ENCODE peak calls at places on chromosome 13, in seven cellular contexts. Z is left lung, E is astrocyte, G is AG04449, I is H1, K is AG04450, Q is astrocyte of the cerebellum. F is an unnamed sample.

GRCh38 chr13:46377554-46377953 is 9.5 kb downstream of the RUBCNL start:
- DNase-seq in Z (no peak), E (no peak), G (no peak), I (no peak), K (no peak), Q (no peak), F (no peak)

GRCh38 chr13:85186646-85187045 is 612.6 kb downstream of the SLITRK6 start:
- DNase-seq in Z (no peak), E (no peak), G (no peak), I (no peak), K (no peak), Q (no peak), F (no peak)

GRCh38 chr13:112641456-112641855 is 48.4 kb upstream of the ATP11A start:
- DNase-seq in Z (no peak), E (no peak), G (no peak), I (no peak), K (no peak), Q (no peak), F (no peak)

GRCh38 chr13:45928843-45929242 is 77.3 kb upstream of the SIAH3 start:
- DNase-seq in Z (no peak), E (peak; percentile 15), G (no peak), I (no peak), K (no peak), Q (peak; percentile 9), F (no peak)

GRCh38 chr13:73883162-73883561 is 251.0 kb downstream of the KLF12 start:
- DNase-seq in Z (no peak), E (no peak), G (no peak), I (no peak), K (no peak), Q (no peak), F (no peak)

GRCh38 chr13:112062619-112063308 is 4.2 kb upstream of the SOX1 start:
- DNase-seq in Z (no peak), E (no peak), G (no peak), I (peak; percentile 79), K (no peak), Q (no peak), F (no peak)

GRCh38 chr13:113001251-113002140 is 32.5 kb downstream of the MCF2L start:
- DNase-seq in Z (no peak), E (peak; percentile 4), G (no peak), I (no peak), K (no peak), Q (no peak), F (no peak)

GRCh38 chr13:93244141-93244917 is 17.7 kb downstream of the GPC6 start:
- DNase-seq in Z (no peak), E (peak; percentile 75), G (no peak), I (no peak), K (no peak), Q (no peak), F (no peak)

GRCh38 chr13:111893071-111893606 is 173.8 kb upstream of the SOX1 start:
- DNase-seq in Z (no peak), E (no peak), G (no peak), I (peak; percentile 73), K (no peak), Q (no peak), F (no peak)

GRCh38 chr13:114035583-114036501 is 62.0 kb upstream of the C13orf46 start:
- DNase-seq in Z (no peak), E (peak; percentile 46), G (no peak), I (no peak), K (no peak), Q (no peak), F (no peak)

GRCh38 chr13:114037674-114038073 is 63.8 kb upstream of the C13orf46 start:
- DNase-seq in Z (peak; percentile 67), E (no peak), G (no peak), I (no peak), K (no peak), Q (no peak), F (no peak)

GRCh38 chr13:114039471-114040141 is 65.7 kb upstream of the C13orf46 start:
- DNase-seq in Z (no peak), E (no peak), G (no peak), I (no peak), K (no peak), Q (no peak), F (no peak)

GRCh38 chr13:114038900-114039299 is 65.0 kb upstream of the C13orf46 start:
- DNase-seq in Z (no peak), E (no peak), G (no peak), I (no peak), K (no peak), Q (no peak), F (no peak)

DNA sequence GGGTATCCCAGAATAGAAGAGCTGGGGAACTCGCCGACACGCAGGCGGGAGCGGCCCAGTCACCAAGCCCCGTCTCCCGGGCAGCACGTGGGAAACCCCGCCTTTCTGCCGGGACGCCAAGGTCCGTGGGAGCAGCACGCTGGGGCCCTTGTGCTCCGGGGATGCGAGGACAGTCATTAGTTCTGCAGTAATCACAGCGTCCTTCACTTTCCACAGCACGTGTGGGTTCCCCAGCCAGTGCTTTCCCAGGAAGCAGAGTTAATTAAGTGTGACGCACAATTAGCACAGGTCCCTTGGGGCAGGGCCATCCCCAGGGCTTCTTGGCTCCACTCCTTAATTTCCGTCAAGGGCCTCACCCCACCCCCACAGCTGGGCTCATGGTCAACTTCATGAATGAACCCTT is 64.3 kb upstream of the C13orf46 start:
- DNase-seq in Z (peak; percentile 72), E (no peak), G (no peak), I (no peak), K (no peak), Q (no peak), F (no peak)
- H3K4me3 ChIP-seq in Z (no peak overlapping the region), E (no peak overlapping the region), G (no peak overlapping the region), I (no peak overlapping the region), K (no peak overlapping the region), Q (no peak overlapping the region), F (no peak overlapping the region)

GRCh38 chr13:104534847-104535246 is 1468.6 kb upstream of the SLC10A2 start:
- DNase-seq in Z (no peak), E (no peak), G (no peak), I (no peak), K (no peak), Q (no peak), F (no peak)
- TF ChIP-seq CTCF in Z (no peak), E (no peak), G (no peak), I (peak; percentile 43), K (peak; percentile 19), Q (no peak), F (no peak)

GRCh38 chr13:48216204-48216711 is 16.7 kb upstream of the ITM2B start:
- DNase-seq in Z (no peak), E (no peak), G (no peak), I (no peak), K (no peak), Q (no peak), F (no peak)

GRCh38 chr13:48220592-48221300 is 12.3 kb upstream of the ITM2B start:
- DNase-seq in Z (no peak), E (no peak), G (no peak), I (no peak), K (no peak), Q (no peak), F (no peak)

GRCh38 chr13:48223016-48223385 is 10.0 kb upstream of the ITM2B start:
- DNase-seq in Z (no peak), E (no peak), G (no peak), I (no peak), K (no peak), Q (no peak), F (no peak)

GRCh38 chr13:48222358-48223015 is 10.5 kb upstream of the ITM2B start:
- DNase-seq in Z (peak; percentile 81), E (no peak), G (no peak), I (no peak), K (no peak), Q (no peak), F (no peak)

DNA sequence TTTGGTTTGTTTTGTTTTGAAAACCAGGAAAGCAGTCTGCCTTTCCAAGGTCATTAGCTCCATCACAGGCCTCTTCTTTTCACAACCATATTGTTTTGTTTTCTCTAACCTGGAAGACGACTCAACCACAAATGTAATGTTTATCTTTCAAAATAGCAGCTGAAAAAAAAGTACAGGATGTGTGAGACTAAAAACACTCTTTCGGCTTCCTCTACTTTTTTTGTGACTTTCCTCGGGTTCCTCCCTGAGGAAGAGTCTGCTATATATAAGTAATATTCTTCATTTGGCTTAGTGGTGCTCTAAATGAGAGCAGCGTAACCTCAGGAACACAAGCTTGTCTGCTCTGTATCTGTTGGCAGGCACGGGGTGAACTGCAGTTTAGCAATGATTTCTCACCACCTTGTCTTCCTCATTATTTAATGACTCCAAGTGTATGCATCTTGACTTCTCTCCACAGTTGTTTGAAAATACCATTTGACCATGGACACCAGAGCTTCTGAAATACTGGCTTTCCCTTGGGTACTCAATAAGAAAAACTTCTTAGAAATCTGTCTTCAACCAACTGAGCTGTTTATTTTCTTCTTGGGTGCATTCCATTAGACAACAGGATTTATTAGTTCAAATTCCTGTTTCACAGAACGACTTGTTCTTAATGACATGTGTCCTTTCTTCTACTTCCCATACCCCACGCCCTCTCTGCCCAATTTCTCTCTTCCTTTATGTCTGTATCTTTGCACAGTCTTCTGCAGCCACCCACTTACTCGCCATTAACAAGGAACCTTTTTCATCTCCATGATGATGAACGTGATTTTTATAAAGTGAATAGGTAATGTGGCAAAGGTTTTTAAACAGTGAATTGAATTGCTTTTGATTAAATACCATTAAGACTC is 11.5 kb upstream of the ITM2B start:
- DNase-seq in Z (no peak), E (no peak), G (no peak), I (no peak), K (no peak), Q (no peak), F (no peak)
- H3K4me3 ChIP-seq in Z (no peak overlapping the region), E (no peak overlapping the region), G (no peak overlapping the region), I (no peak overlapping the region), K (no peak overlapping the region), Q (no peak overlapping the region), F (no peak overlapping the region)

DNA sequence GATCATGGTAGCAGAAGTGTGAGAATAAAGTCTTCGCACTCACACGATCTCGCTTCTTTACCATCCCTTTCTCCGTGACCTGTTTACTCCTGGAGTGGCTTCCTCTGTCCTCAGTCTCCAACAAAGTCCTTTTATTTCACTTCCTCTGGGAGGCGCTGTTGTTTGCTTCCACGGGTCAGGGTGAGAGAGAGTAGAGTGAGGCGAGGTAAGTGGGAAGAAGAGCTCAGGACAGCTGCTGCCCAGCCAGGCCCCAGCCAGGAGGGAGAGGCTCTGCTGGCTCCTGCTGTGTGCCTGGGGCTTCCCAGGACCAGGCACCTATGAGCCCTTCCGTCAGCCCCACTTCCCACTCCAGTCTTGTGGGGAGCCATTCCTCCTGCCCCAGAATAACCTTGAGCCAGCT is 242.1 kb downstream of the FGF9 start:
- DNase-seq in Z (no peak), E (no peak), G (no peak), I (no peak), K (no peak), Q (no peak), F (no peak)
- TF ChIP-seq CTCF in Z (no peak), E (no peak), G (no peak), I (peak; percentile 64), K (peak; percentile 20), Q (no peak), F (no peak)

F was measured in AG09309.